ENCODE peak calls at places on chromosomes 1 and 21, in nine cellular contexts. One of them, this sample, is unnamed.

GRCh38 chr1:28157901-28158300 is 18.6 kb downstream of the PTAFR start:
- DNase-seq in NB4: no peak
- DNase-seq in ovary: no peak
- DNase-seq in testis: no peak
- DNase-seq in transverse colon: no peak
- DNase-seq in thyroid gland: no peak
- DNase-seq in IMR-90: no peak
- DNase-seq in esophagus muscularis mucosa: no peak
- DNase-seq in esophagus squamous epithelium: no peak
- DNase-seq in this sample: no peak

GRCh38 chr1:3405974-3406867 is 48.2 kb upstream of the ARHGEF16 start:
- DNase-seq in NB4: no peak
- DNase-seq in ovary: no peak
- DNase-seq in testis: no peak
- DNase-seq in transverse colon: no peak
- DNase-seq in thyroid gland: no peak
- DNase-seq in IMR-90: no peak
- DNase-seq in esophagus muscularis mucosa: no peak
- DNase-seq in esophagus squamous epithelium: no peak
- DNase-seq in this sample: no peak

GRCh38 chr1:172351761-172352161 is 68.7 kb upstream of the C1orf105 start:
- DNase-seq in NB4: no peak
- DNase-seq in ovary: no peak
- DNase-seq in testis: no peak
- DNase-seq in transverse colon: no peak
- DNase-seq in thyroid gland: peak
- DNase-seq in IMR-90: peak
- DNase-seq in esophagus muscularis mucosa: no peak
- DNase-seq in esophagus squamous epithelium: no peak
- DNase-seq in this sample: no peak

GRCh38 chr1:37298769-37299168 is 175.6 kb upstream of the ZC3H12A start:
- DNase-seq in NB4: no peak
- DNase-seq in ovary: no peak
- DNase-seq in testis: no peak
- DNase-seq in transverse colon: no peak
- DNase-seq in thyroid gland: no peak
- DNase-seq in IMR-90: no peak
- DNase-seq in esophagus muscularis mucosa: no peak
- DNase-seq in esophagus squamous epithelium: no peak
- DNase-seq in this sample: no peak

GRCh38 chr1:198681247-198681646 is 42.4 kb downstream of the PTPRC start:
- DNase-seq in NB4: peak
- DNase-seq in ovary: no peak
- DNase-seq in testis: no peak
- DNase-seq in transverse colon: no peak
- DNase-seq in thyroid gland: no peak
- DNase-seq in IMR-90: peak
- DNase-seq in esophagus muscularis mucosa: no peak
- DNase-seq in esophagus squamous epithelium: no peak
- DNase-seq in this sample: peak

GRCh38 chr21:18155508-18156193 is 89.0 kb upstream of the CHODL start:
- DNase-seq in NB4: no peak
- DNase-seq in ovary: no peak
- DNase-seq in testis: no peak
- DNase-seq in transverse colon: no peak
- DNase-seq in thyroid gland: no peak
- DNase-seq in IMR-90: no peak
- DNase-seq in esophagus muscularis mucosa: no peak
- DNase-seq in esophagus squamous epithelium: no peak
- DNase-seq in this sample: no peak

GRCh38 chr1:44460107-44460885 is 55.2 kb downstream of the RNF220 start:
- DNase-seq in NB4: peak
- DNase-seq in ovary: no peak
- DNase-seq in testis: peak
- DNase-seq in transverse colon: no peak
- DNase-seq in thyroid gland: no peak
- DNase-seq in IMR-90: no peak
- DNase-seq in esophagus muscularis mucosa: no peak
- DNase-seq in esophagus squamous epithelium: no peak
- DNase-seq in this sample: no peak

GRCh38 chr1:79692519-79692918 is 686.0 kb upstream of the ADGRL4 start:
- DNase-seq in NB4: no peak
- DNase-seq in ovary: no peak
- DNase-seq in testis: no peak
- DNase-seq in transverse colon: no peak
- DNase-seq in thyroid gland: no peak
- DNase-seq in IMR-90: no peak
- DNase-seq in esophagus muscularis mucosa: no peak
- DNase-seq in esophagus squamous epithelium: no peak
- DNase-seq in this sample: no peak

GRCh38 chr1:41939194-41939593 is 20.5 kb upstream of the HIVEP3 start:
- DNase-seq in NB4: no peak
- DNase-seq in ovary: no peak
- DNase-seq in testis: no peak
- DNase-seq in transverse colon: no peak
- DNase-seq in thyroid gland: no peak
- DNase-seq in IMR-90: no peak
- DNase-seq in esophagus muscularis mucosa: no peak
- DNase-seq in esophagus squamous epithelium: no peak
- DNase-seq in this sample: no peak

GRCh38 chr1:223815865-223816264 is 29.9 kb downstream of the TP53BP2 start:
- DNase-seq in NB4: no peak
- DNase-seq in ovary: no peak
- DNase-seq in testis: no peak
- DNase-seq in transverse colon: no peak
- DNase-seq in thyroid gland: no peak
- DNase-seq in IMR-90: peak
- DNase-seq in esophagus muscularis mucosa: no peak
- DNase-seq in esophagus squamous epithelium: no peak
- DNase-seq in this sample: no peak

GRCh38 chr1:78323311-78323710 is 167.5 kb upstream of the PTGFR start:
- DNase-seq in NB4: no peak
- DNase-seq in ovary: no peak
- DNase-seq in testis: no peak
- DNase-seq in transverse colon: no peak
- DNase-seq in thyroid gland: no peak
- DNase-seq in IMR-90: peak
- DNase-seq in esophagus muscularis mucosa: no peak
- DNase-seq in esophagus squamous epithelium: no peak
- DNase-seq in this sample: no peak

DNA sequence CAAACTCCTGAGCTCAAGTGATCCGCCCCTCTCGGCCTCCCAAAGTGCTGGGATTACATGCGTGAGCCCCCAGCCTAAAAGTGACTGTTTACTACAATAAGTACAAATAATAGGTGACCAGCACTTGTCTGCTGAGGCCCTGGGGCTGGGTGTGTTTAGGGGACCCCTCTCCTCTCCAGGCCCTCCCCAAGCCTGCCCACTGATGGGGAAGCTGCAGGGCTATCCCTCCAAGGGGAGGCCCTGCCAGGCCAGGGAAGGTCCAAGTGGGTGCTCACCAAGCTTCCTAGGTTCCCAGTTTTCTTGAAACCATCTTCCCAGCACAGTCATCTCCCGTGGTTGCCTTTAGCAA is 60.7 kb downstream of the H3-3A start:
- DNase-seq in NB4: no peak
- DNase-seq in ovary: no peak
- DNase-seq in testis: no peak
- DNase-seq in transverse colon: no peak
- DNase-seq in thyroid gland: no peak
- DNase-seq in IMR-90: no peak
- DNase-seq in esophagus muscularis mucosa: no peak
- DNase-seq in esophagus squamous epithelium: no peak
- DNase-seq in this sample: no peak
- TF ChIP-seq POLR2A in NB4: no peak
- TF ChIP-seq POLR2A in ovary: no peak
- TF ChIP-seq POLR2A in testis: no peak
- TF ChIP-seq POLR2A in transverse colon: no peak
- TF ChIP-seq POLR2A in thyroid gland: no peak
- TF ChIP-seq POLR2A in IMR-90: no peak
- TF ChIP-seq POLR2A in esophagus muscularis mucosa: no peak
- TF ChIP-seq POLR2A in esophagus squamous epithelium: no peak
- TF ChIP-seq POLR2A in this sample: no peak

GRCh38 chr1:32503153-32503552 is 36.1 kb upstream of the ZBTB8A start:
- DNase-seq in NB4: no peak
- DNase-seq in ovary: no peak
- DNase-seq in testis: no peak
- DNase-seq in transverse colon: no peak
- DNase-seq in thyroid gland: no peak
- DNase-seq in IMR-90: no peak
- DNase-seq in esophagus muscularis mucosa: no peak
- DNase-seq in esophagus squamous epithelium: no peak
- DNase-seq in this sample: no peak

GRCh38 chr1:32501865-32502264 is 37.0 kb downstream of the ZBTB8B start:
- DNase-seq in NB4: no peak
- DNase-seq in ovary: peak
- DNase-seq in testis: peak
- DNase-seq in transverse colon: no peak
- DNase-seq in thyroid gland: peak
- DNase-seq in IMR-90: no peak
- DNase-seq in esophagus muscularis mucosa: no peak
- DNase-seq in esophagus squamous epithelium: no peak
- DNase-seq in this sample: no peak

GRCh38 chr1:32498751-32499150 is 33.9 kb downstream of the ZBTB8B start:
- DNase-seq in NB4: no peak
- DNase-seq in ovary: no peak
- DNase-seq in testis: no peak
- DNase-seq in transverse colon: no peak
- DNase-seq in thyroid gland: no peak
- DNase-seq in IMR-90: no peak
- DNase-seq in esophagus muscularis mucosa: no peak
- DNase-seq in esophagus squamous epithelium: no peak
- DNase-seq in this sample: no peak

GRCh38 chr1:32496127-32496526 is 31.3 kb downstream of the ZBTB8B start:
- DNase-seq in NB4: peak
- DNase-seq in ovary: no peak
- DNase-seq in testis: no peak
- DNase-seq in transverse colon: no peak
- DNase-seq in thyroid gland: no peak
- DNase-seq in IMR-90: peak
- DNase-seq in esophagus muscularis mucosa: no peak
- DNase-seq in esophagus squamous epithelium: no peak
- DNase-seq in this sample: no peak

DNA sequence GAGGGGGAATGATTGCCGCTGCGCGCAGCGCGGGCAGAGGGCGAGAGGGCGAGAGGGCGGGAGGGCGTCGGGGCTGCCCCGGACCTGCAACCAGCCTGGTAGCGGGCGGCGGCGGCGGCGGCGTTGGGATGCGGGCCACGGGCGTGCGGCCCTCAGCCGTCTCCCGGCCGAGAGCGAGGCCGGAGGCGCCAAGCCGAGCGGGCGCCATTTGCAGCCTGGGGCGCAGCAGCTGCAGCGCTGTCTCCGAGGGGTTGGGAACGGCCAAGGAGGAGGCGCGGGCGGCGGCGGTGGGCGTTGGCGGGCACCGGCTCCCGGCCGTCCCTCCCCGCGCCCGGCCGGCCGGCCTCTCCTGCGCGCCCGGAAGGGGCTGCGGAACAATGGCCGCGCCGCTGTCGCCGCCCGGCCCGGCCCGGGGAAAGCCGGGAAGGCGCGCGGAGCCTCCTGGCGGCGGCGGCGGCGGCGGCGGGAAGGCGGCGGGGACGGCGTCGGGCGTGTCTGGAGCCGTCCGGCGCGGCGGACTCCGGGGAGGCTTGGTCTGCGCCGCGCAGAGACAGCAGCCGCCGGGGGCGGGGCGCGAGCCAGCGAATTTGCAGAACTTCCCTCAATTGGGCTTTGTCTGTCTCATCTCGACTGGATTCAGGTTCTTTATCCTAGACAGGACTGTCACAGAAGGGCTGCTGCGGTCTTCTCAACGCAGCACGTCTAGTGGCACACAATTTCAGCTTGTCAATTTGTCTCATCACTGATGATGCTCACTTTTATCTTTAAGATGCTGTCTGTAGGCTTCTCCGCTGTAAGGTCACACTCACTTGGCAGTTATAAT is 35.7 kb downstream of the ZBTB8B start:
- DNase-seq in NB4: peak
- DNase-seq in ovary: peak
- DNase-seq in testis: peak
- DNase-seq in transverse colon: peak
- DNase-seq in thyroid gland: peak
- DNase-seq in IMR-90: peak
- DNase-seq in esophagus muscularis mucosa: no peak
- DNase-seq in esophagus squamous epithelium: no peak
- DNase-seq in this sample: peak
- TF ChIP-seq POLR2A in NB4: peak
- TF ChIP-seq POLR2A in ovary: peak
- TF ChIP-seq POLR2A in testis: no peak
- TF ChIP-seq POLR2A in transverse colon: no peak
- TF ChIP-seq POLR2A in thyroid gland: peak
- TF ChIP-seq POLR2A in IMR-90: no peak
- TF ChIP-seq POLR2A in esophagus muscularis mucosa: no peak
- TF ChIP-seq POLR2A in esophagus squamous epithelium: peak
- TF ChIP-seq POLR2A in this sample: no peak

DNA sequence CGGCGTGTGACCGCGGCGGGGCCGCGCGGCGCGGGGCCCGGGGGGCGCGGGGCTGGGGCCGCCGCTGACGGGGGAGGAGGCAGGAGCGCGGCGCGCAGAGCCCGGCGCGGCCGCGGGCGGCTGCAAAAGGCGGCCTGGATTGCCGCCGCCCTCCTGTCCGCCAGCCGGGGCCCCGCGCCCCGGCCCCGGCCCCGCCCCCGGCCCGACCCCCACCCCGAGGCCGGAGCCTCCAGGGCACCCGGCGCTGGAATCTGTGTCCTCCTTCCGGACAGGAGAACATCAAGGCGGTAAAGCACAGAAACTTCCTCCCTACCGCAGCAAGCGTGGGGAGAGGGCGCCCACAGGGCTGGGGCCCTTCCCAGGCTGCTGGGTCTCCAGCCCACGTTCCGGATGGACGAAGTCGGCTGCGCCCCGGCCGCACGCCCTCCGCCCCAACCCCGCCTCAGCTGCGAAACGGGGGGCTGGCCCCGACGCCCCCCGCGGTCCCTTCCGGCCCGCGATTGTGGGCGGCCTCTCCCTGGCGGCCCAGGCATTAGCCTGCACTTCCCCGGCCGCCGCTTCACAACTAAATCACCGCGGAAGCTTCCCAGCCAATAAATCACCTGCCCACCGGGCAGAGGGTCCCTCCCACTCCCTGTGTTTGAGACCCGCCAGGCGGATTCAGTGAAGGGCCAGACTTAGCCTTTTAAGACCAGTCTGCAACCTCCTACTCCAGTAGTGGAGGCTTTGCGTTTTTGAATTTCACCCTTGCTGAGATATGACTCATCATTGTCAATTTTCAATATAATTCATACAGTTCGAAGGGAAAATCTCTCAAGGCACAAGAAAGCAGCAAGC is 106.0 kb downstream of the SLC45A1 start:
- DNase-seq in NB4: peak
- DNase-seq in ovary: peak
- DNase-seq in testis: peak
- DNase-seq in transverse colon: peak
- DNase-seq in thyroid gland: peak
- DNase-seq in IMR-90: peak
- DNase-seq in esophagus muscularis mucosa: no peak
- DNase-seq in esophagus squamous epithelium: no peak
- DNase-seq in this sample: peak
- TF ChIP-seq POLR2A in NB4: no peak
- TF ChIP-seq POLR2A in ovary: peak
- TF ChIP-seq POLR2A in testis: no peak
- TF ChIP-seq POLR2A in transverse colon: no peak
- TF ChIP-seq POLR2A in thyroid gland: peak
- TF ChIP-seq POLR2A in IMR-90: peak
- TF ChIP-seq POLR2A in esophagus muscularis mucosa: no peak
- TF ChIP-seq POLR2A in esophagus squamous epithelium: peak
- TF ChIP-seq POLR2A in this sample: peak

GRCh38 chr1:91404151-91405012 is at the start of gene HFM1:
- DNase-seq in NB4: peak
- DNase-seq in ovary: peak
- DNase-seq in testis: peak
- DNase-seq in transverse colon: peak
- DNase-seq in thyroid gland: peak
- DNase-seq in IMR-90: peak
- DNase-seq in esophagus muscularis mucosa: no peak
- DNase-seq in esophagus squamous epithelium: no peak
- DNase-seq in this sample: peak
- TF ChIP-seq POLR2A in NB4: peak
- TF ChIP-seq POLR2A in ovary: peak
- TF ChIP-seq POLR2A in testis: no peak
- TF ChIP-seq POLR2A in transverse colon: no peak
- TF ChIP-seq POLR2A in thyroid gland: peak
- TF ChIP-seq POLR2A in IMR-90: no peak
- TF ChIP-seq POLR2A in esophagus muscularis mucosa: no peak
- TF ChIP-seq POLR2A in esophagus squamous epithelium: no peak
- TF ChIP-seq POLR2A in this sample: peak